ENCODE peak calls at places on chromosomes 3 and 15, in four cellular contexts. X is body of pancreas, S is PC-3, T is psoas muscle. F is an unnamed sample. For H3K4me1, the result is how much of the 10 kb centered on the place peaks cover.

GRCh38 chr3:184682671-184683070 is 29.2 kb downstream of the MAGEF1 start:
- DNase-seq in T (no peak), S (no peak), X (no peak), F (no peak)

GRCh38 chr15:96428742-96429141 is 98.2 kb downstream of the NR2F2 start:
- DNase-seq in S (peak), T (peak), X (no peak), F (no peak)

GRCh38 chr3:195872097-195872496 is 36.3 kb downstream of the TNK2 start:
- DNase-seq in T (peak), X (no peak), S (no peak), F (no peak)

GRCh38 chr3:122992138-122992537 is 35.4 kb downstream of the SEMA5B start:
- DNase-seq in S (no peak), T (no peak), X (no peak), F (no peak)

GRCh38 chr3:143821862-143822261 is 26.4 kb downstream of the SLC9A9 start:
- DNase-seq in T (no peak), X (no peak), S (no peak), F (no peak)

GRCh38 chr3:55885721-55886120 is 398.6 kb upstream of the WNT5A start:
- DNase-seq in X (no peak), S (peak), T (no peak), F (no peak)

GRCh38 chr15:76183906-76184639 is 124.3 kb downstream of the TMEM266 start:
- DNase-seq in S (no peak), X (no peak), T (no peak), F (no peak)

GRCh38 chr3:120498947-120499346 is 48.2 kb upstream of the FSTL1 start:
- DNase-seq in S (peak), X (no peak), T (no peak), F (peak)

GRCh38 chr3:85838921-85839320 is 880.1 kb downstream of the CADM2 start:
- DNase-seq in T (no peak), X (no peak), S (no peak), F (no peak)

GRCh38 chr3:99413504-99413903 is 224.9 kb upstream of the COL8A1 start:
- DNase-seq in S (peak), X (no peak), T (no peak), F (no peak)

GRCh38 chr3:118987466-118987865 is 47.2 kb downstream of the IGSF11 start:
- DNase-seq in T (no peak), S (no peak), X (peak), F (no peak)

GRCh38 chr3:32913790-32914446 is 37.5 kb upstream of the CCR4 start:
- DNase-seq in S (no peak), X (no peak), T (peak), F (no peak)

GRCh38 chr3:172153335-172153861 is 114.0 kb downstream of the FNDC3B start:
- DNase-seq in X (peak), T (peak), S (peak), F (no peak)

GRCh38 chr3:114214542-114215341 is 22.6 kb downstream of the ZNF80 start:
- DNase-seq in S (no peak), T (no peak), X (no peak), F (no peak)

GRCh38 chr3:30319713-30320112 is 286.7 kb upstream of the TGFBR2 start:
- DNase-seq in X (peak), S (peak), T (no peak), F (peak)

GRCh38 chr3:14209596-14210280 is 31.1 kb downstream of the LSM3 start:
- DNase-seq in S (no peak), T (no peak), X (no peak), F (no peak)

GRCh38 chr3:64627471-64628321 is 60.1 kb downstream of the ADAMTS9 start:
- DNase-seq in S (no peak), T (no peak), X (no peak), F (peak)

GRCh38 chr15:57866149-57866736 is 159.7 kb downstream of the POLR2M start:
- DNase-seq in S (peak), T (peak), X (peak), F (peak)

GRCh38 chr3:13650210-13651056 is 101.5 kb downstream of the FBLN2 start:
- DNase-seq in S (peak), X (peak), T (peak), F (peak)

GRCh38 chr15:67735896-67736295 is 89.4 kb upstream of the SKOR1 start:
- DNase-seq in S (no peak), T (no peak), X (no peak), F (no peak)

GRCh38 chr3:88912294-88913014 is 195.0 kb upstream of the EPHA3 start:
- DNase-seq in S (no peak), T (no peak), X (no peak), F (no peak)

GRCh38 chr15:91694829-91695205 is 158.7 kb upstream of the SLCO3A1 start:
- DNase-seq in X (peak), S (peak), T (peak), F (peak)

GRCh38 chr15:73244333-73244732 is 124.4 kb downstream of the HCN4 start:
- DNase-seq in T (no peak), X (no peak), S (peak), F (no peak)

GRCh38 chr3:177550667-177551066 is 353.4 kb upstream of the TBL1XR1 start:
- DNase-seq in T (no peak), X (no peak), S (no peak), F (no peak)

GRCh38 chr15:77597804-77598453 is 34.8 kb downstream of the LINGO1 start:
- DNase-seq in T (no peak), S (no peak), X (no peak), F (no peak)

GRCh38 chr3:134544306-134544705 is 58.4 kb downstream of the CEP63 start:
- DNase-seq in T (no peak), S (no peak), X (no peak), F (no peak)

GRCh38 chr15:41999290-42000285 is 21.3 kb downstream of the PLA2G4E start:
- DNase-seq in S (no peak), T (peak), X (no peak), F (no peak)

GRCh38 chr3:73469331-73469730 is 155.4 kb downstream of the PDZRN3 start:
- DNase-seq in S (no peak), X (no peak), T (no peak), F (no peak)

GRCh38 chr15:25545017-25545416 is 106.2 kb upstream of the UBE3A start:
- DNase-seq in X (no peak), T (no peak), S (peak), F (no peak)

GRCh38 chr15:62150445-62150844 is 14.6 kb downstream of the C2CD4B start:
- DNase-seq in X (no peak), T (no peak), S (no peak), F (no peak)

GRCh38 chr3:51343918-51344687 is 41.0 kb upstream of the MANF start:
- DNase-seq in X (no peak), S (peak), T (no peak), F (no peak)

GRCh38 chr15:74205593-74205969 is 3.0 kb upstream of the STRA6 start:
- DNase-seq in S (no peak), T (no peak), X (no peak), F (no peak)

GRCh38 chr15:74173545-74174215 is at the start of gene ISLR:
- DNase-seq in T (peak), S (no peak), X (no peak), F (no peak)

GRCh38 chr15:72994778-72995177 is 57.5 kb upstream of the NEO1 start:
- DNase-seq in T (peak), X (peak), S (no peak), F (no peak)

GRCh38 chr3:55330756-55331155 is 156.3 kb downstream of the WNT5A start:
- DNase-seq in X (no peak), T (no peak), S (no peak), F (no peak)

GRCh38 chr3:46935168-46935858 is 41.2 kb downstream of the CCDC12 start:
- DNase-seq in X (peak), T (peak), S (peak), F (peak)
- TF ChIP-seq CTCF in X (peak), T (peak), S (peak), F (peak)

DNA sequence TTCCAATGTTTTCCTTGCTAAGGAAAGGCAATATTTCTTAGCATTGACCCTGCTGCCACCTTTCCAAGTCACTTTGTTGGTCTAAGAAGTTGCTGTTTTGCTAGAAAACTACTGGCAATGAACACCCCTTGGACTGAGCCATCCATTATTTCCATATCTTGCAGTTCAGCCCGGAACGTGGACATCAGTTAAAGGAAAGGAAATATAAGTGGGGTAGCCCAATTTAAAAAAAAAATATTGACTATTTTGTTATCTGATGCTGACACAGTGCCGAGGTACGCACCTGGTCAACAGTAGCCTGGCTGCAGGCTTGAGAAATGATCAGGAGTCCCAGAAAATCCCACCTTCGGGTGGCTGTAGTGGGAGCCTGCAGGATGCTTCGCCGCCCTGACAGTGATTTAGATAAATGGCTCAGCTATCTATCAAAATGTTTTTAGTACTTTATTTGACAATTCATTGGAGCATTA is 1.4 kb downstream of the RARB start:
- DNase-seq in S (no peak), T (no peak), X (peak), F (peak)
- H3K4me3 ChIP-seq in S (no peak), T (peak), X (no peak), F (peak)

GRCh38 chr15:71473751-71474150 is 336.6 kb upstream of the NR2E3 start:
- DNase-seq in T (no peak), S (no peak), X (no peak), F (no peak)
- H3K4me1 ChIP-seq in T (under half), S (under half), X (under half), F (under half)

DNA sequence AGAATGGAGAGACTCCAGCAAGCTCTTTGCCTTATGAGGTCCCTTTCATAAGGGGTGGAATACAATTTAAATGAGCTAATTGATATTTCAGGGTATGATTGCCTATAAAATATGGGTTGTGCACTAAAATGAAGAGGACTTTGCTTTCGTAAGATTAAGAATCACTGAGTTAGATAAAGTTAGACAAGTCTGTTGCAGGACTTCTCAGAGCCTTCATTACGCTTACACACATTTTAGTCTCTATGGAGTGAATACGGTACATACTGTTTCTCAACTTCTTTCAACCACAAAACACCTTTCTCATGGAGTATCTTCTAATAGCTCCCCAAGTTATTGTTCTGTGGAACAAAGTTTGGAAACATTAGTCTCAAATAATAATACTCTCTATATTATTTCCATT is 17.8 kb upstream of the MYRIP start:
- DNase-seq in T (no peak), X (no peak), S (no peak), F (no peak)
- TF ChIP-seq CTCF in T (no peak), X (no peak), S (no peak), F (no peak)

DNA sequence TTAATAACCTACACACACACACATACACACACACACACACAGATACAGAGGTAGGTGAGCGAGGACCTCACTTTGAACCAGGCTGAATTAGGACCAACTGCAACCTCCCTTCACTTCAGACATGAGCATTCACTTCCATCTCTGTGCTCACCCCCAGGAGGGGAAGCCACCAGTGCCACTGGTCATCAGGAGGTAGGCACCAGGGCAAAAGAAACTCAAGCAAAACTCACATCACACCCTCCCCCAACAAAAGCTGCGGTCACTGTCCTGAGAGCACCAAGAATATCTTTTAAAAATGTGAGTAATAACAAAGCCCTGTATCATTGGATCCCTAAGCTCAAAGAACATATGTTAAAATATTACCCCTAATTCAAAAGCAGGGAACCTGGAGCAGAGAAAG is 8.1 kb downstream of the FOXP1 start:
- DNase-seq in T (no peak), X (no peak), S (no peak), F (no peak)
- H3K4me3 ChIP-seq in T (no peak), X (no peak), S (no peak), F (no peak)